ENCODE peak calls at places on chromosomes 12 and 14, in nine cellular contexts. One of them, this sample, is unnamed.

GRCh38 chr14:99259327-99259726 is 12.7 kb downstream of the BCL11B start:
- DNase-seq in PC-3: no peak
- DNase-seq in heart left ventricle: no peak
- DNase-seq in Peyer's patch: no peak
- DNase-seq in ascending aorta: no peak
- DNase-seq in thoracic aorta: no peak
- DNase-seq in aorta: no peak
- DNase-seq in fibroblast of lung: no peak
- DNase-seq in right cardiac atrium: no peak
- DNase-seq in this sample: no peak

GRCh38 chr14:71400821-71401447 is 493.7 kb downstream of the PCNX1 start:
- DNase-seq in PC-3: no peak
- DNase-seq in heart left ventricle: no peak
- DNase-seq in Peyer's patch: peak; percentile 35
- DNase-seq in ascending aorta: no peak
- DNase-seq in thoracic aorta: no peak
- DNase-seq in aorta: no peak
- DNase-seq in fibroblast of lung: peak; percentile 52
- DNase-seq in right cardiac atrium: no peak
- DNase-seq in this sample: no peak

GRCh38 chr12:48160807-48161206 is 3.5 kb upstream of the ASB8 start:
- DNase-seq in PC-3: no peak
- DNase-seq in heart left ventricle: no peak
- DNase-seq in Peyer's patch: no peak
- DNase-seq in ascending aorta: no peak
- DNase-seq in thoracic aorta: no peak
- DNase-seq in aorta: no peak
- DNase-seq in fibroblast of lung: no peak
- DNase-seq in right cardiac atrium: peak; percentile 37
- DNase-seq in this sample: peak; percentile 53

GRCh38 chr12:131726-132465 is 65.3 kb downstream of the IQSEC3 start:
- DNase-seq in PC-3: peak; percentile 49
- DNase-seq in heart left ventricle: no peak
- DNase-seq in Peyer's patch: no peak
- DNase-seq in ascending aorta: no peak
- DNase-seq in thoracic aorta: no peak
- DNase-seq in aorta: no peak
- DNase-seq in fibroblast of lung: no peak
- DNase-seq in right cardiac atrium: no peak
- DNase-seq in this sample: no peak

GRCh38 chr12:55072093-55072492 is 52.3 kb downstream of the NEUROD4 start:
- DNase-seq in PC-3: peak; percentile 71
- DNase-seq in heart left ventricle: peak; percentile 27
- DNase-seq in Peyer's patch: peak; percentile 59
- DNase-seq in ascending aorta: no peak
- DNase-seq in thoracic aorta: no peak
- DNase-seq in aorta: peak; percentile 67
- DNase-seq in fibroblast of lung: peak; percentile 3
- DNase-seq in right cardiac atrium: peak; percentile 32
- DNase-seq in this sample: peak; percentile 72

GRCh38 chr14:56490379-56490778 is 89.2 kb upstream of the TMEM260 start:
- DNase-seq in PC-3: peak; percentile 83
- DNase-seq in heart left ventricle: no peak
- DNase-seq in Peyer's patch: no peak
- DNase-seq in ascending aorta: no peak
- DNase-seq in thoracic aorta: no peak
- DNase-seq in aorta: no peak
- DNase-seq in fibroblast of lung: peak; percentile 58
- DNase-seq in right cardiac atrium: no peak
- DNase-seq in this sample: no peak

GRCh38 chr12:33296529-33296928 is 143.1 kb downstream of the SYT10 start:
- DNase-seq in PC-3: no peak
- DNase-seq in heart left ventricle: no peak
- DNase-seq in Peyer's patch: no peak
- DNase-seq in ascending aorta: no peak
- DNase-seq in thoracic aorta: no peak
- DNase-seq in aorta: no peak
- DNase-seq in fibroblast of lung: no peak
- DNase-seq in right cardiac atrium: no peak
- DNase-seq in this sample: no peak

GRCh38 chr12:117805865-117806264 is 162.9 kb downstream of the KSR2 start:
- DNase-seq in PC-3: no peak
- DNase-seq in heart left ventricle: no peak
- DNase-seq in Peyer's patch: no peak
- DNase-seq in ascending aorta: no peak
- DNase-seq in thoracic aorta: no peak
- DNase-seq in aorta: no peak
- DNase-seq in fibroblast of lung: no peak
- DNase-seq in right cardiac atrium: no peak
- DNase-seq in this sample: no peak

GRCh38 chr12:91017043-91017442 is 12.3 kb upstream of the EPYC start:
- DNase-seq in PC-3: no peak
- DNase-seq in heart left ventricle: no peak
- DNase-seq in Peyer's patch: no peak
- DNase-seq in ascending aorta: no peak
- DNase-seq in thoracic aorta: no peak
- DNase-seq in aorta: no peak
- DNase-seq in fibroblast of lung: peak; percentile 36
- DNase-seq in right cardiac atrium: no peak
- DNase-seq in this sample: no peak

GRCh38 chr12:3750616-3751015 is 2.3 kb downstream of the CRACR2A start:
- DNase-seq in PC-3: no peak
- DNase-seq in heart left ventricle: no peak
- DNase-seq in Peyer's patch: no peak
- DNase-seq in ascending aorta: no peak
- DNase-seq in thoracic aorta: no peak
- DNase-seq in aorta: no peak
- DNase-seq in fibroblast of lung: no peak
- DNase-seq in right cardiac atrium: no peak
- DNase-seq in this sample: no peak

GRCh38 chr12:110230655-110231054 is 50.4 kb upstream of the ATP2A2 start:
- DNase-seq in PC-3: no peak
- DNase-seq in heart left ventricle: no peak
- DNase-seq in Peyer's patch: no peak
- DNase-seq in ascending aorta: no peak
- DNase-seq in thoracic aorta: no peak
- DNase-seq in aorta: no peak
- DNase-seq in fibroblast of lung: no peak
- DNase-seq in right cardiac atrium: no peak
- DNase-seq in this sample: no peak

GRCh38 chr14:96626916-96627315 is 124.7 kb downstream of the PAPOLA start:
- DNase-seq in PC-3: peak; percentile 28
- DNase-seq in heart left ventricle: no peak
- DNase-seq in Peyer's patch: peak; percentile 5
- DNase-seq in ascending aorta: no peak
- DNase-seq in thoracic aorta: no peak
- DNase-seq in aorta: no peak
- DNase-seq in fibroblast of lung: no peak
- DNase-seq in right cardiac atrium: no peak
- DNase-seq in this sample: no peak

GRCh38 chr12:75479963-75480461 is 543 bp upstream of the GLIPR1 start:
- DNase-seq in PC-3: peak; percentile 49
- DNase-seq in heart left ventricle: no peak
- DNase-seq in Peyer's patch: no peak
- DNase-seq in ascending aorta: no peak
- DNase-seq in thoracic aorta: no peak
- DNase-seq in aorta: no peak
- DNase-seq in fibroblast of lung: peak; percentile 86
- DNase-seq in right cardiac atrium: no peak
- DNase-seq in this sample: no peak

GRCh38 chr12:104519190-104519857 is 62.6 kb downstream of the CHST11 start:
- DNase-seq in PC-3: no peak
- DNase-seq in heart left ventricle: no peak
- DNase-seq in Peyer's patch: peak; percentile 56
- DNase-seq in ascending aorta: no peak
- DNase-seq in thoracic aorta: no peak
- DNase-seq in aorta: no peak
- DNase-seq in fibroblast of lung: no peak
- DNase-seq in right cardiac atrium: no peak
- DNase-seq in this sample: no peak

GRCh38 chr14:23984891-23985607 is 3.7 kb upstream of the DHRS4L2 start:
- DNase-seq in PC-3: peak; percentile 48
- DNase-seq in heart left ventricle: no peak
- DNase-seq in Peyer's patch: no peak
- DNase-seq in ascending aorta: no peak
- DNase-seq in thoracic aorta: no peak
- DNase-seq in aorta: no peak
- DNase-seq in fibroblast of lung: peak; percentile 91
- DNase-seq in right cardiac atrium: no peak
- DNase-seq in this sample: no peak

GRCh38 chr14:53741379-53742225 is 215.0 kb downstream of the BMP4 start:
- DNase-seq in PC-3: no peak
- DNase-seq in heart left ventricle: no peak
- DNase-seq in Peyer's patch: no peak
- DNase-seq in ascending aorta: no peak
- DNase-seq in thoracic aorta: no peak
- DNase-seq in aorta: no peak
- DNase-seq in fibroblast of lung: peak; percentile 79
- DNase-seq in right cardiac atrium: no peak
- DNase-seq in this sample: no peak

GRCh38 chr12:64450057-64450640 is 1.8 kb upstream of the TBK1 start:
- DNase-seq in PC-3: no peak
- DNase-seq in heart left ventricle: no peak
- DNase-seq in Peyer's patch: no peak
- DNase-seq in ascending aorta: no peak
- DNase-seq in thoracic aorta: no peak
- DNase-seq in aorta: no peak
- DNase-seq in fibroblast of lung: no peak
- DNase-seq in right cardiac atrium: no peak
- DNase-seq in this sample: no peak

GRCh38 chr12:106598003-106598402 is 15.2 kb downstream of the RFX4 start:
- DNase-seq in PC-3: peak; percentile 67
- DNase-seq in heart left ventricle: no peak
- DNase-seq in Peyer's patch: no peak
- DNase-seq in ascending aorta: no peak
- DNase-seq in thoracic aorta: no peak
- DNase-seq in aorta: no peak
- DNase-seq in fibroblast of lung: no peak
- DNase-seq in right cardiac atrium: no peak
- DNase-seq in this sample: no peak

GRCh38 chr14:100398044-100398443 is 74.9 kb downstream of the SLC25A47 start:
- DNase-seq in PC-3: no peak
- DNase-seq in heart left ventricle: no peak
- DNase-seq in Peyer's patch: no peak
- DNase-seq in ascending aorta: no peak
- DNase-seq in thoracic aorta: no peak
- DNase-seq in aorta: no peak
- DNase-seq in fibroblast of lung: no peak
- DNase-seq in right cardiac atrium: no peak
- DNase-seq in this sample: no peak

GRCh38 chr12:128815779-128816642 is 7.7 kb downstream of the SLC15A4 start:
- DNase-seq in PC-3: no peak
- DNase-seq in heart left ventricle: no peak
- DNase-seq in Peyer's patch: no peak
- DNase-seq in ascending aorta: no peak
- DNase-seq in thoracic aorta: no peak
- DNase-seq in aorta: no peak
- DNase-seq in fibroblast of lung: no peak
- DNase-seq in right cardiac atrium: no peak
- DNase-seq in this sample: no peak

GRCh38 chr14:71163842-71164500 is 256.7 kb downstream of the PCNX1 start:
- DNase-seq in PC-3: no peak
- DNase-seq in heart left ventricle: no peak
- DNase-seq in Peyer's patch: no peak
- DNase-seq in ascending aorta: no peak
- DNase-seq in thoracic aorta: no peak
- DNase-seq in aorta: no peak
- DNase-seq in fibroblast of lung: no peak
- DNase-seq in right cardiac atrium: no peak
- DNase-seq in this sample: no peak

GRCh38 chr12:115336506-115336905 is 652.5 kb upstream of the TBX3 start:
- DNase-seq in PC-3: no peak
- DNase-seq in heart left ventricle: no peak
- DNase-seq in Peyer's patch: no peak
- DNase-seq in ascending aorta: no peak
- DNase-seq in thoracic aorta: no peak
- DNase-seq in aorta: no peak
- DNase-seq in fibroblast of lung: no peak
- DNase-seq in right cardiac atrium: no peak
- DNase-seq in this sample: no peak
- H3K27ac ChIP-seq in PC-3: peak overlapping the region; percentile 6
- H3K27ac ChIP-seq in heart left ventricle: peak overlapping the region; percentile 61
- H3K27ac ChIP-seq in Peyer's patch: no peak overlapping the region
- H3K27ac ChIP-seq in ascending aorta: no peak overlapping the region
- H3K27ac ChIP-seq in thoracic aorta: no peak overlapping the region
- H3K27ac ChIP-seq in aorta: no peak overlapping the region
- H3K27ac ChIP-seq in fibroblast of lung: no peak overlapping the region
- H3K27ac ChIP-seq in right cardiac atrium: no peak overlapping the region
- H3K27ac ChIP-seq in this sample: no peak overlapping the region

GRCh38 chr14:93972618-93973205 is 3.7 kb downstream of the ASB2 start:
- DNase-seq in PC-3: no peak
- DNase-seq in heart left ventricle: no peak
- DNase-seq in Peyer's patch: no peak
- DNase-seq in ascending aorta: no peak
- DNase-seq in thoracic aorta: no peak
- DNase-seq in aorta: no peak
- DNase-seq in fibroblast of lung: no peak
- DNase-seq in right cardiac atrium: no peak
- DNase-seq in this sample: no peak
- H3K4me1 ChIP-seq in PC-3: no peaks in the 10 kb centered on the region
- H3K4me1 ChIP-seq in heart left ventricle: peaks cover 64% of the 10 kb centered on the region
- H3K4me1 ChIP-seq in Peyer's patch: peaks cover 9% of the 10 kb centered on the region
- H3K4me1 ChIP-seq in ascending aorta: peaks cover 17% of the 10 kb centered on the region
- H3K4me1 ChIP-seq in thoracic aorta: peaks cover 35% of the 10 kb centered on the region
- H3K4me1 ChIP-seq in aorta: no peaks in the 10 kb centered on the region
- H3K4me1 ChIP-seq in fibroblast of lung: no peaks in the 10 kb centered on the region
- H3K4me1 ChIP-seq in right cardiac atrium: peaks cover 5% of the 10 kb centered on the region
- H3K4me1 ChIP-seq in this sample: peaks cover 40% of the 10 kb centered on the region

DNA sequence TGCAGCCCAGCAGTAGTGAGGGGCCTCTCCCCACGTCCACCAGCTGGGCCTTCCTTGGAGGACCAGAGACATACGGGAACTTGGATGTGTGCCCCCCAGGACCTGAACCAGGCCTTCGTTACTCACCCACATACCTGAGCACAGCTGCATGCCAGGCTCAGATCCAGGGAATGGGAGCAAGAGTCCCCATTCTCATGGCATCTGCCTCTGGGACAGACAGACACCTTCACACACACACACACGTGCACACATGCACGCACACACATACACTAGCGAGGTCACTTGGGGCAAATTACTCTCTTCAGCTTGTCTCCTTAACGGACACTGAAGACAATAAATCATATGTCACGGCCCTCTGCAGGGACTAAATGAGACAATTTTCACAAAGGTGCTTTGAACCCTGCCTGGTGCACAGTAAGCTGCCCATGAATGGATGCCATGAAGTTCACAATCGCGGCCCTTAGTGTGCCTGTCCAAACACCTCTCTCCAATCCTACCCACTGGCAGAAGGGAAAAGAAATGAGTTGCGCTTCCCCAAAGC is 5.7 kb downstream of the SCARB1 start:
- DNase-seq in PC-3: no peak
- DNase-seq in heart left ventricle: no peak
- DNase-seq in Peyer's patch: no peak
- DNase-seq in ascending aorta: no peak
- DNase-seq in thoracic aorta: no peak
- DNase-seq in aorta: no peak
- DNase-seq in fibroblast of lung: no peak
- DNase-seq in right cardiac atrium: no peak
- DNase-seq in this sample: no peak
- H3K4me3 ChIP-seq in PC-3: no peak overlapping the region
- H3K4me3 ChIP-seq in heart left ventricle: no peak overlapping the region
- H3K4me3 ChIP-seq in Peyer's patch: no peak overlapping the region
- H3K4me3 ChIP-seq in ascending aorta: no peak overlapping the region
- H3K4me3 ChIP-seq in thoracic aorta: no peak overlapping the region
- H3K4me3 ChIP-seq in aorta: no peak overlapping the region
- H3K4me3 ChIP-seq in fibroblast of lung: no peak overlapping the region
- H3K4me3 ChIP-seq in right cardiac atrium: no peak overlapping the region
- H3K4me3 ChIP-seq in this sample: no peak overlapping the region

GRCh38 chr12:93892431-93893210 is 215.4 kb downstream of the CRADD start:
- DNase-seq in PC-3: no peak
- DNase-seq in heart left ventricle: no peak
- DNase-seq in Peyer's patch: no peak
- DNase-seq in ascending aorta: no peak
- DNase-seq in thoracic aorta: no peak
- DNase-seq in aorta: no peak
- DNase-seq in fibroblast of lung: no peak
- DNase-seq in right cardiac atrium: no peak
- DNase-seq in this sample: no peak
- H3K27ac ChIP-seq in PC-3: no peak overlapping the region
- H3K27ac ChIP-seq in heart left ventricle: peak overlapping the region; percentile 89
- H3K27ac ChIP-seq in Peyer's patch: no peak overlapping the region
- H3K27ac ChIP-seq in ascending aorta: no peak overlapping the region
- H3K27ac ChIP-seq in thoracic aorta: no peak overlapping the region
- H3K27ac ChIP-seq in aorta: no peak overlapping the region
- H3K27ac ChIP-seq in fibroblast of lung: no peak overlapping the region
- H3K27ac ChIP-seq in right cardiac atrium: peak overlapping the region; percentile 26
- H3K27ac ChIP-seq in this sample: peak overlapping the region; percentile 39